ENCODE peak calls at places on chromosomes 1 and 21, in seven cellular contexts. E, H, B, L, O, G and N are unnamed samples.

GRCh38 chr1:243495442-243496172 is 239.8 kb downstream of the SDCCAG8 start:
- DNase-seq in E (no peak), H (peak), B (peak), L (no peak), O (no peak), G (no peak), N (no peak)

GRCh38 chr1:55893155-55893554 is 678.0 kb upstream of the USP24 start:
- DNase-seq in E (peak), H (peak), B (peak), L (peak), O (peak), G (peak), N (peak)

GRCh38 chr1:39266269-39266668 is 61.8 kb downstream of the MACF1 start:
- DNase-seq in E (peak), H (peak), B (peak), L (peak), O (peak), G (peak), N (peak)

GRCh38 chr1:109020693-109021092 is 21.2 kb downstream of the WDR47 start:
- DNase-seq in E (no peak), H (no peak), B (no peak), L (no peak), O (no peak), G (no peak), N (no peak)

GRCh38 chr1:2160691-2161320 is 33.8 kb downstream of the FAAP20 start:
- DNase-seq in E (no peak), H (no peak), B (no peak), L (no peak), O (no peak), G (no peak), N (no peak)

GRCh38 chr1:192477630-192478029 is 97.9 kb upstream of the RGS1 start:
- DNase-seq in E (peak), H (peak), B (peak), L (peak), O (peak), G (no peak), N (no peak)

GRCh38 chr1:65788762-65789161 is 3.9 kb upstream of the PDE4B start:
- DNase-seq in E (no peak), H (no peak), B (no peak), L (no peak), O (no peak), G (no peak), N (no peak)

GRCh38 chr1:56285554-56286402 is 293.6 kb downstream of the PLPP3 start:
- DNase-seq in E (no peak), H (no peak), B (no peak), L (no peak), O (no peak), G (no peak), N (no peak)

GRCh38 chr1:41366428-41367101 is 5.3 kb downstream of the FOXO6 start:
- DNase-seq in E (no peak), H (no peak), B (peak), L (no peak), O (no peak), G (no peak), N (peak)

GRCh38 chr1:169119405-169119804 is 12.9 kb downstream of the ATP1B1 start:
- DNase-seq in E (peak), H (peak), B (peak), L (no peak), O (no peak), G (no peak), N (no peak)

GRCh38 chr1:37656881-37657280 is 22.2 kb upstream of the RSPO1 start:
- DNase-seq in E (no peak), H (no peak), B (no peak), L (no peak), O (no peak), G (no peak), N (no peak)

GRCh38 chr1:29671446-29671845 is 435.1 kb downstream of the PTPRU start:
- DNase-seq in E (no peak), H (no peak), B (no peak), L (no peak), O (no peak), G (no peak), N (no peak)

GRCh38 chr1:112515311-112516009 is 6.7 kb downstream of the WNT2B start:
- DNase-seq in E (peak), H (peak), B (no peak), L (peak), O (no peak), G (no peak), N (peak)

GRCh38 chr1:111747282-111747734 is 8.1 kb upstream of the INKA2 start:
- DNase-seq in E (peak), H (peak), B (peak), L (peak), O (peak), G (peak), N (peak)

GRCh38 chr1:186967659-186968394 is 139.1 kb downstream of the PLA2G4A start:
- DNase-seq in E (peak), H (peak), B (no peak), L (no peak), O (no peak), G (no peak), N (peak)

GRCh38 chr1:1305300-1306069 is 2.2 kb downstream of the ACAP3 start:
- DNase-seq in E (peak), H (peak), B (peak), L (no peak), O (no peak), G (no peak), N (peak)

GRCh38 chr1:162619076-162619475 is 13.2 kb upstream of the DDR2 start:
- DNase-seq in E (no peak), H (no peak), B (no peak), L (no peak), O (no peak), G (no peak), N (no peak)

GRCh38 chr1:27570823-27571222 is 33.1 kb downstream of the AHDC1 start:
- DNase-seq in E (no peak), H (no peak), B (no peak), L (peak), O (no peak), G (no peak), N (peak)

GRCh38 chr1:205920861-205921558 is 22.2 kb downstream of the SLC26A9 start:
- DNase-seq in E (no peak), H (no peak), B (no peak), L (no peak), O (no peak), G (no peak), N (no peak)

GRCh38 chr1:234533034-234533571 is 54.1 kb upstream of the TARBP1 start:
- DNase-seq in E (peak), H (peak), B (peak), L (no peak), O (no peak), G (no peak), N (no peak)

GRCh38 chr1:19814681-19815503 is at the start of gene RNF186:
- DNase-seq in E (peak), H (no peak), B (peak), L (no peak), O (peak), G (no peak), N (no peak)

GRCh38 chr1:172286629-172287076 is 133.8 kb upstream of the C1orf105 start:
- DNase-seq in E (peak), H (peak), B (no peak), L (no peak), O (no peak), G (no peak), N (no peak)

GRCh38 chr1:17005365-17005740 is 6.4 kb downstream of the ATP13A2 start:
- DNase-seq in E (no peak), H (no peak), B (no peak), L (no peak), O (no peak), G (no peak), N (no peak)

GRCh38 chr1:167052389-167052788 is 37.8 kb downstream of the GPA33 start:
- DNase-seq in E (peak), H (peak), B (peak), L (peak), O (no peak), G (peak), N (peak)

GRCh38 chr1:26121854-26122773 is 10.5 kb downstream of the PDIK1L start:
- DNase-seq in E (peak), H (no peak), B (no peak), L (no peak), O (no peak), G (no peak), N (no peak)

GRCh38 chr1:219759095-219759494 is 146.2 kb upstream of the ZC3H11B start:
- DNase-seq in E (no peak), H (no peak), B (no peak), L (no peak), O (no peak), G (no peak), N (no peak)

GRCh38 chr1:77282866-77283539 is 1.2 kb downstream of the AK5 start:
- DNase-seq in E (no peak), H (peak), B (peak), L (peak), O (no peak), G (no peak), N (peak)

GRCh38 chr1:228767636-228768344 is 32.5 kb downstream of the RHOU start:
- DNase-seq in E (peak), H (no peak), B (no peak), L (no peak), O (no peak), G (no peak), N (no peak)

GRCh38 chr1:41103761-41104160 is 82.2 kb upstream of the SLFNL1 start:
- DNase-seq in E (no peak), H (no peak), B (no peak), L (no peak), O (no peak), G (no peak), N (no peak)

GRCh38 chr1:201024251-201024998 is 911 bp upstream of the KIF21B start:
- DNase-seq in E (no peak), H (no peak), B (no peak), L (peak), O (no peak), G (no peak), N (peak)

GRCh38 chr1:213669964-213670691 is 317.6 kb upstream of the PROX1 start:
- DNase-seq in E (no peak), H (no peak), B (no peak), L (peak), O (peak), G (no peak), N (no peak)

GRCh38 chr21:34579411-34579810 is 35.5 kb downstream of the RCAN1 start:
- DNase-seq in E (peak), H (peak), B (no peak), L (no peak), O (no peak), G (no peak), N (no peak)

GRCh38 chr1:53485478-53486394 is 26.5 kb downstream of the DMRTB1 start:
- DNase-seq in E (peak), H (peak), B (peak), L (peak), O (peak), G (peak), N (peak)

GRCh38 chr1:43763497-43763973 is 56.2 kb downstream of the ST3GAL3 start:
- DNase-seq in E (peak), H (peak), B (peak), L (peak), O (peak), G (peak), N (peak)

GRCh38 chr1:23062271-23062670 is 43.0 kb downstream of the KDM1A start:
- DNase-seq in E (no peak), H (peak), B (no peak), L (no peak), O (no peak), G (no peak), N (no peak)

GRCh38 chr1:158248122-158248521 is 6.1 kb upstream of the CD1A start:
- DNase-seq in E (no peak), H (no peak), B (no peak), L (no peak), O (peak), G (no peak), N (no peak)

GRCh38 chr1:43565600-43566360 is 35.1 kb downstream of the PTPRF start:
- DNase-seq in E (no peak), H (peak), B (peak), L (peak), O (peak), G (no peak), N (peak)

GRCh38 chr1:180154325-180155201 is at the start of gene QSOX1:
- DNase-seq in E (peak), H (peak), B (peak), L (peak), O (peak), G (peak), N (peak)
- H3K4me3 ChIP-seq in E (peak), H (peak), B (peak), L (peak), O (peak), G (peak), N (peak)

DNA sequence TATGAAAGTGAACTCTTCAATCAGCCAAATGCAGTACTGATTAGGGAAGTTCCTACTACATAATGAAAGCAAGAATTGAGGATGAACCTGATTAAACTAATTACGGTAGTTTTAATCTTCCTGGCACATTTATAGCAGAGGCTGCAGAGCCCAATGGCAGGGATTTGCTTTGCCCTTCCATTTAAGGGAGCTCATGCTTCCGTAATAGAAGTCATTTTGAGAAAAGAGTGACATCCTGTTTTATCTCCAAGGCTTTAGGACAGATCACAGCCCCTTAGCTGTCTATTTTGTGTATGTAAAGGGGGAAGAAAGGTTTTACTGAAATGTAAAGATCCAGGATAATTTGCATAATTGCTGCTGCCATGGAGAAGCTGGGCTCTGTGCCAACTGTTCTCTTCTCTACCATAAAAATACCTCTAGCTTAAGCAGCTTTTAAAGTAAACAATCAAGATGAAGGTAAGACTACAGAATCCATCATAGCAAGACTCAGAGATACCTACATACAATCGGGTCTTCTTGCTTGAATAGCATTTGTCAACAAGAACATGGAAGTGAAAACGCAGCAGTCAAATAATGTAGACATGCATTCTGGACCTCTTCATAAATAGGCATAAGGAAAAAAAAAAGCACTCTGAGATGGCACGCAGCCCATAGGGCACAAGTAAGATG is 62.5 kb downstream of the ASH1L start:
- DNase-seq in E (no peak), H (peak), B (peak), L (peak), O (peak), G (no peak), N (no peak)
- TF ChIP-seq EZH2phosphoT487 in E (no peak), H (no peak), B (no peak), L (no peak), O (no peak), G (no peak), N (no peak)

GRCh38 chr1:218164111-218164929 is 120.8 kb upstream of the RRP15 start:
- DNase-seq in E (peak), H (peak), B (peak), L (peak), O (peak), G (no peak), N (peak)

GRCh38 chr1:218163371-218163770 is 121.7 kb upstream of the RRP15 start:
- DNase-seq in E (no peak), H (no peak), B (no peak), L (no peak), O (peak), G (no peak), N (no peak)

GRCh38 chr1:218164930-218165686 is 120.0 kb upstream of the RRP15 start:
- DNase-seq in E (peak), H (peak), B (peak), L (peak), O (peak), G (no peak), N (peak)

GRCh38 chr1:218171302-218171893 is 113.7 kb upstream of the RRP15 start:
- DNase-seq in E (peak), H (peak), B (peak), L (peak), O (peak), G (peak), N (peak)

DNA sequence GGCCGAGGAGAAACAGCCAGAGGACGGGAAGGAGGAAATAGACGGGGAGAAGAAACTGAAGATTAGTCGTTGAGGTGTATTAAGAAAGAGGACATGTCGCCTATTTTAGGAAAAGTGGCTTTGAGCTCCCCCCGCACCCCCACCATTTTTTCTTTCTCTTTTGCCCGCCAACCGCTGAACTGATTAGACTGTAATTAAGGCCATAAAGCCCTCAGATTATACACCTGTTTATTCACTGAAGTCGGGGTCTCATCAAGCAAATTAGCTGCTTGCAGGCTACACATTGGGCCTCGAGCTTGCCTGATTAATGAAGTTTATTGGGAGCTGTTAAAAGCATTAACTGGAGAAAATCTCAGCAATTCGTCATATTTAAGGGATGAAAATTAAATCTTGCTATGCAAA is 119.4 kb upstream of the RRP15 start:
- DNase-seq in E (peak), H (no peak), B (no peak), L (no peak), O (peak), G (no peak), N (peak)
- TF ChIP-seq EZH2 in E (no peak), H (peak), B (peak), L (no peak), O (no peak), G (no peak), N (no peak)

DNA sequence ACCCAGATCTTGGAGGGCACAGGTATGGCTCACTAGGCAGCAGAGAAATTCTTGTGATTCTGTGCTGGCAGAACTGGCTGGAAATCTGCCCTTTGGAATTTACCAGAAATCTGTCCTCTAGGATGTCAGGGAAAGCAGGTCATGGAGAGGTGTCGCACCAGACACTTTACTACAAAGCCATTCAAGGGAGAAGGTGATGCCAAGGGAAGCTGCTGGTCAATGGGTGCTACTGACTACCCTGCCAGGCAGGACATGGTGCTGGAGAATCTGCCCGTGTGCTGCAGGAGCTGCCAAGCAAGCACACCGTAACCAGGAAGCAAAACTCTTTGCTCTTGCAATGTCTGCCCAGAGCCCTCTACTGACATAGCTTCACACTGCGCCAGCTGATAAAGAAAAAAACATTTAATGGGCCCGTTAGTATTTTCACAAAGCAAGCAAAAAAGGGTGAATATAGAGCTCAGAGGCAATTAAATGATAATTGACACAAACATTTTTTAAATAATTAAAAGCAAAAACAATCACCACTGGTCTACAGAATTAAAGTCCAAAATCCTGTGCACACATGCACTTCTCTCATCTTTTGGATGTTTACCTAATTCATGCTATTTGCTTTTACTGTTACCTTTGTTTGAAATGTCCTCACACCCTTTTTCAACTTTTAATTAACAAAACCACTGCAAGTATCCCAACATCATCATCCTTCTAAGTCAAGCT is 7.2 kb upstream of the FBXO28 start:
- DNase-seq in E (peak), H (peak), B (peak), L (peak), O (peak), G (peak), N (peak)
- H3K4me3 ChIP-seq in E (no peak), H (no peak), B (no peak), L (no peak), O (no peak), G (no peak), N (no peak)

DNA sequence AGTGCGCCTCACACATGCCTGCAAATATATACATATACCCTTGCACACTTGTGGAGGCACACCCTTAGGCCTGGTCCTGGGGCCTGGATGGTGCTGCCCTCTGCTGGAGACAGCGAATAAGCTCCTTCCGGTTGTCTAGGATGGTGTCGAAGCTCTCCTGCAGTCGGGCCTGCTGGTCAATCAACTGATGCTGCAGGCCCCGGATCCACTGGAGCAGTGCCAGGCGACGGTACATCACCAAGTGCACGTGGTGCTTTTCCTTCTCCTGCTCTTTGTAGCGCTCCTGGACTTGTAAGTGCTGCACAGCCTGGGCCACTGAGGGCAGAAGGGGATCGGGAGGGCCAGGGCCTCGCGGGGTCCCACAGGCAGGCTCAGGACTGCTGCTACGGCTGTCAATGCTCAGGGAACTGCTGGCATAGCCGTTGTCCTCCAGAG is 3.1 kb downstream of the C1orf216 start:
- DNase-seq in E (peak), H (peak), B (peak), L (peak), O (peak), G (peak), N (peak)
- TF ChIP-seq EZH2phosphoT487 in E (no peak), H (no peak), B (no peak), L (no peak), O (no peak), G (no peak), N (no peak)